ENCODE peak calls at places on chromosomes 2 and 18, in six cellular contexts. A is upper lobe of right lung, B is OCI-LY7, R is IMR-90, F is Peyer's patch, Q is GM23248. T is an unnamed sample. For H3K36me3, the result is how much of the 10 kb centered on the place peaks cover.

GRCh38 chr2:48510329-48510728 is 19.6 kb upstream of the STON1 start:
- DNase-seq in Q (peak), A (no peak), B (no peak), F (no peak), R (peak), T (no peak)

GRCh38 chr2:170243118-170243837 is 65.3 kb downstream of the MYO3B start:
- DNase-seq in F (no peak), Q (no peak), B (no peak), A (no peak), R (no peak), T (no peak)

GRCh38 chr2:41896186-41896846 is 151.5 kb upstream of the PKDCC start:
- DNase-seq in R (no peak), B (no peak), A (no peak), Q (no peak), F (no peak), T (no peak)

GRCh38 chr2:85655961-85656403 is 12.0 kb downstream of the SFTPB start:
- DNase-seq in A (peak), B (no peak), Q (peak), R (peak), F (no peak), T (no peak)

GRCh38 chr2:24400207-24400907 is 40.0 kb upstream of the ITSN2 start:
- DNase-seq in B (no peak), A (no peak), F (no peak), Q (no peak), R (no peak), T (no peak)

GRCh38 chr18:32378705-32379104 is 92.0 kb downstream of the GAREM1 start:
- DNase-seq in A (no peak), B (no peak), F (no peak), R (peak), Q (peak), T (peak)

GRCh38 chr2:47026738-47027531 is 111.3 kb upstream of the MCFD2 start:
- DNase-seq in A (no peak), R (no peak), Q (no peak), B (no peak), F (no peak), T (no peak)

GRCh38 chr18:34115409-34116081 is 109.2 kb downstream of the NOL4 start:
- DNase-seq in F (no peak), A (no peak), R (no peak), B (no peak), Q (no peak), T (peak)

GRCh38 chr18:22176622-22177495 is 7.5 kb downstream of the GATA6 start:
- DNase-seq in F (peak), A (peak), B (no peak), R (no peak), Q (peak), T (no peak)

GRCh38 chr2:227308784-227309183 is 16.3 kb upstream of the MFF start:
- DNase-seq in Q (peak), B (no peak), R (no peak), A (no peak), F (no peak), T (no peak)

DNA sequence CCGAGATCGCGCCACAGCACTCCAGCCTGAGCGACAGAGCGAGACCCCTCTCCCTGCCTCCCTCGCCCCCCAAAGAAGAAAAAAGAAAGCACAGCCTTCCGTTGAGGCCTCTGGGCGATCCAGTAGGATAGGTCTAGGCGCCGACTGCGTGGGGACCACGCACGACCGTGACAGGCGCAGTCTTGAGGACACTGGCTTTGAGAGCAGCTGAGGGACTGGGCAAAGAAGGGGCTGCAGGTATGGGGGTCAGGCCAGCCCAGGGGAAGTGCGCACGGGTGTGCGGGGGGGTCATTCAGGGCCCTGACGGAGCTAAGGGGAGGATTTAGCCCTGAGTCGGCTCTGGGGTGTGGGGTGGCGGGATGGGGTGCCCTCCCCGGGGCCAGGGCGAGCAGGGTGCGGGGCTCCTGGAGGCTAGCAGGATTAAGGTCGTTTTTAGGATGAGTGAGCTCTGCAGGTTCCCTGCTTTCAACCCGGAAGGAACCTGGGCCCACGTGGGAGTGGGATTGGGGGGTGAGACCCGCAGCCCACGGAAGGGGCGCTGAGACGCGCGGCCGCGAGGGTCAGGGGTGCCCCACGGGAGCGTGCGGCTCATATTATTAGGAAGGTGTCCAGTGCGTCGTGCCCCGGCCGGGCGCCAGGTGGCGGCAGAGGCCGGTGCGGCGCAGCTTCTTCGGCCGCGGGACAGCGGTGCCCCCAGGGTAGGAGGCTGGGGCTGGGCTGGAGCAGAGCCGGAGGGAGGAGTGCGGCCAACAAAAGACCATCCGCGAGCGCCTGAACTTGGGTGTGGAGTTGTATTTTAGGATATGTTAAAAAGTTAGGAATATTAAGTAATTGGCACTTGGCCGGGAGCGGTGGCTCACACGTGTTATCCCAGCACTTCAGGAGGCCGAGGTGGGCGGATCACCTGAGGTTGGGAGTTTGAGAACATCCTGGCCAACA is 20.5 kb upstream of the ZNF236 start:
- DNase-seq in R (peak), B (peak), F (peak), A (peak), Q (peak), T (no peak)
- H3K4me3 ChIP-seq in R (peak), B (no peak), F (peak), A (peak), Q (peak), T (peak)

DNA sequence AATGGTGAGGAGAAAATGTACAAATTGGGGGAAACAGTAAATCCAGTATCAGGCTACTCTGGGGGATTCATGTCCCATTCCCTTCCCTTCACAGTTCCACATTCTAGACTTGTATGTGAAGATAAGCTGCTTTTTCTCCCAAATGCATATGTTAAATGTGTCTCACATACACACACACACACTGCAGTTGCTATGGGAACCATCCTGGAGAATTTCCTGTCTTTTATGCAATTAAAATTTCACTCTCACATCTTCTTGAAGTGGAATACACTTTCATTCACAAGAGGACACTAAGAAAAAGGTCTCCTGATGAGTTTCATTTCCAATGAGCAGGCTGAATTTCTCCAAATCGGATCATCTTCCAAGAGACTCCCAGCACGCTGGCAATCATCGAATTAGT is 366.0 kb downstream of the LRATD1 start:
- DNase-seq in B (no peak), A (no peak), Q (no peak), F (no peak), R (no peak), T (no peak)
- H3K36me3 ChIP-seq in B (under half), A (under half), Q (under half), F (under half), R (under half), T (under half)

GRCh38 chr2:44935854-44936185 is 5.7 kb upstream of the SIX3 start:
- DNase-seq in Q (no peak), R (no peak), A (no peak), B (no peak), F (peak), T (no peak)

GRCh38 chr2:44934521-44934961 is 7.0 kb upstream of the SIX3 start:
- DNase-seq in Q (no peak), R (no peak), B (no peak), F (no peak), A (no peak), T (no peak)

GRCh38 chr2:44936275-44936674 is 5.2 kb upstream of the SIX3 start:
- DNase-seq in B (no peak), A (no peak), R (no peak), F (peak), Q (no peak), T (no peak)

GRCh38 chr2:44934024-44934423 is 7.5 kb upstream of the SIX3 start:
- DNase-seq in B (no peak), R (no peak), Q (no peak), A (no peak), F (no peak), T (no peak)

DNA sequence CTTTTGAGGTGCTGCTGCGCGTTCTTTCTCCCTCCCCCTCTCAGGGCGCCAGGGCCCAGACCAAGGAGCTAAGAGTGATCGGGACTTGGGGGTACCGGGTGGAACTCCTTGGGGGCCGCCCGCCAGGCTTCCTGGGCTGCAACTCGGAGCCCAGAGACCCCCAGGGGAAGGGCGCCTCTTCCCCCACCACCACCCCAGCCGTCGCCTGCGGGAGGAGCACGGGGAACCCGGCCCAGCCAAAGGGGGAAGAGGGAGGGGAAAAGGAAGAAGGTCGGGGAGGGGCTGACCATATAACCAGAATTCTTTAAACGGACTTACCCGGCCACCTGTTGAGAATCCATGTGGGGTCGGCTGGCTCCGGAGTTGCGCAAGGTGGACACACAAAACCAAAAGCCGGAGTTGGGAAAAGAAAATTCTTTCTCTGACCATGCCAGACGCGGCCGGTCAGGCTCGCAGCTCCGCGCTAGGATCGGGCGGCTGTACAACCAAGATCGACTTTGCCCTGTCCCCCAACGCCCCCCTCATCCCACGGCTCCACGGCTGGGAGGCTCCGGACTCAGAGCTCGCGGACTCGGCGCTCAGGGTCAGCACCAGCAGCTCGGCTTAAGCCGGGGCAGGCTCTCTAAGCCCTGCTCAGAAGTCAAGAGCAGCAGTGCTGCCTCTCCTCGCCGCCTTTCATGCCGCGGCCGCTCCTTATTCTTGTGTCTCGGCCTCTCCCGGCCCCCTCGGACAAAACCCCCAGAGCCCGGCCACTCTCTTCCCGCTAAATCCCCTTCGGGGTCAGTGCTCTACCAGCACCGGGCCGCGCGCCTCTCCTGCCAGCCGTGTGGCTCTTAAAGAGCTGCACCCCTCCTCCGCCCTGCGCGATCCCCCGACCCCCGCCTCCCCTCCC is 6.3 kb upstream of the SIX3 start:
- DNase-seq in B (no peak), A (no peak), Q (peak), F (peak), R (no peak), T (no peak)
- H3K4me3 ChIP-seq in B (no peak), A (no peak), Q (peak), F (no peak), R (no peak), T (no peak)

GRCh38 chr18:63299837-63300787 is 19.5 kb downstream of the BCL2 start:
- DNase-seq in Q (peak), A (no peak), R (peak), F (no peak), B (no peak), T (peak)
- H3K36me3 ChIP-seq in Q (under half), A (under half), R (under half), F (under half), B (under half), T (under half)

GRCh38 chr2:7900593-7900992 is 781.3 kb upstream of the ID2 start:
- DNase-seq in R (peak), F (no peak), Q (peak), B (no peak), A (no peak), T (no peak)
- H3K4me3 ChIP-seq in R (no peak), F (no peak), Q (no peak), B (no peak), A (no peak), T (no peak)

GRCh38 chr2:106117882-106118684 is 76.0 kb downstream of the UXS1 start:
- DNase-seq in A (no peak), B (no peak), Q (no peak), F (no peak), R (no peak), T (no peak)

GRCh38 chr2:106119074-106119473 is 75.0 kb downstream of the UXS1 start:
- DNase-seq in Q (no peak), R (no peak), F (no peak), B (no peak), A (no peak), T (no peak)

GRCh38 chr2:106124126-106124756 is 69.9 kb downstream of the UXS1 start:
- DNase-seq in R (no peak), A (no peak), B (no peak), Q (no peak), F (no peak), T (no peak)

GRCh38 chr2:106117347-106117746 is 76.8 kb downstream of the UXS1 start:
- DNase-seq in F (no peak), B (no peak), A (no peak), Q (no peak), R (no peak), T (no peak)

DNA sequence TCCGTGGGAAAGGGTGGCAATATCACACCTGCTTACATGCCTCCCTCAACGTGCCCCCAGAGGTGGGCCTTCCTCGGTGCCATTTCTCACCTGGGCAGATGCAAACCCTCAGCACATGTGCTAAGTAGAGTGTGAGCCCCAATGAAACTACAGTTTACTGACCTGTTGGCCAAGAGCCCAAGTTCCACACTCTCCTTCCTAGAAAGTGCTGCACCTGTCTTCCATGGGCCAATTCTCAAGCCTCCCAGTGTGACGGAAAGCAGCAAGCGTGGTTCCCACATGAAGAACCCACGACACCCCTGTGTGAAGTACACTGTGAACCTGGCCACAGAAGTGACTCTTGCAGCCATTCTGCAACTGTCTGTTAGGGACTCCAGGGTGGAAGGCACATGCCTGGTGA is 73.7 kb downstream of the UXS1 start:
- DNase-seq in B (no peak), A (no peak), F (no peak), Q (no peak), R (no peak), T (no peak)
- H3K36me3 ChIP-seq in B (under half), A (under half), F (under half), Q (under half), R (under half), T (under half)

DNA sequence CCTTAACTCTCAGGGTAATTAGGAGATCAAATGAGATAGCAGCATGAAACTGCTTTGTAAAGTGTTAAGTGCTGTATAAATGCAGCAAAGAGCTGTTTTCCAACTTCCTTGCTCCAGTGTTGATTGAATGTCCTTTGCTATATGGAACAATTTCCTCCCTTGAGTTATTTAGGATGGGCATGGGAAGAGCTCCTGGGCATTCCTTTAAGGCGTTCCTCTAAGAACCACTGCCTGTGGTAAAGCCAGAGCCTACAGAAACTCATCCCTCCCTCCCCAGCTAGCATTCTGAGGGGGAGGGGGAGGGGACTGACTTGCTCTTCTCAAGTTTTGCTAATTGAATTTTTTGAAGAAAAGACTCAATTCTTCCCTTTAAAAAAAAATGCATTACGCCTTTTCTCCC is 1.4 kb downstream of the AKAIN1 start:
- DNase-seq in R (no peak), Q (no peak), A (no peak), B (no peak), F (no peak), T (no peak)
- H3K4me3 ChIP-seq in R (no peak), Q (no peak), A (no peak), B (no peak), F (no peak), T (no peak)

DNA sequence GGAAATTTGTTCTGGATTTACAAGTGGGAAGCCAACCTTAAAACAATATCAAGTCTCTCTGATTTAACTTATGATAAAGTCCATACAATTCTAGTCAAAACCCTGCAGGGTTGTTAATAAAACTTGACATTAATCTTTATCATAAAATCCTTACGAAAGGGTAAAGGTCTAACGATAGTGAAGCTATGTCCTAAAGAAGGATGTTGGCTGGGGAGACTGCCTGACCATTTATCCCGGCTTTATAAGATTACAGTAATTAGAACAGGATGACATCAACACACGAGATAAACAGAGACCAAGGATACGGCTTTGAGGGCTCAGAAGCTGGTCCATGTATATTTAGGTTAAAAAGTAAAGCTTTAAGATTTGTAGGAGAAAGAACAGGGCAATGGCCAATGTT is 189.0 kb upstream of the COPS8 start:
- DNase-seq in Q (no peak), R (no peak), A (no peak), B (no peak), F (no peak), T (no peak)
- H3K36me3 ChIP-seq in Q (under half), R (under half), A (under half), B (under half), F (under half), T (under half)

GRCh38 chr2:1791670-1792069 is 47.4 kb upstream of the PXDN start:
- DNase-seq in R (peak), B (no peak), F (no peak), A (no peak), Q (peak), T (no peak)
- H3K4me3 ChIP-seq in R (no peak), B (no peak), F (no peak), A (no peak), Q (peak), T (no peak)

T was measured in brain microvascular endothelial cell.